ENCODE peak calls at places on chromosome 1, in five cellular contexts. A is cardiac muscle cell; P is GOT3; D is Right ventricle myocardium superior; K is activated T-helper 1 cell treated with anti-CD3 and anti-CD28 coated beads, Interleukin-2, amount 50 U/mL, for 16 hours. G is an unnamed sample.

GRCh38 chr1:94863297-94863911 is 43.2 kb downstream of the SLC44A3 start:
- DNase-seq in A (peak; percentile 90), P (no peak), D (no peak), K (no peak), G (no peak)

GRCh38 chr1:117630423-117630998 is 24.7 kb downstream of the TENT5C start:
- DNase-seq in A (no peak), P (no peak), D (peak; percentile 84), K (no peak), G (no peak)

GRCh38 chr1:2224621-2225020 is 3.5 kb upstream of the SKI start:
- DNase-seq in A (no peak), P (no peak), D (no peak), K (no peak), G (no peak)

GRCh38 chr1:17120962-17121837 is 1.9 kb upstream of the PADI2 start:
- DNase-seq in A (peak; percentile 68), P (no peak), D (no peak), K (no peak), G (no peak)

GRCh38 chr1:150566589-150567340 is 12.6 kb downstream of the MCL1 start:
- DNase-seq in A (no peak), P (no peak), D (no peak), K (no peak), G (no peak)

GRCh38 chr1:51048670-51049069 is 53.4 kb upstream of the C1orf185 start:
- DNase-seq in A (no peak), P (no peak), D (no peak), K (no peak), G (no peak)

GRCh38 chr1:77824694-77825355 is 45.4 kb downstream of the MIGA1 start:
- DNase-seq in A (no peak), P (no peak), D (no peak), K (no peak), G (no peak)

GRCh38 chr1:93659805-93660479 is 21.7 kb downstream of the BCAR3 start:
- DNase-seq in A (peak; percentile 59), P (no peak), D (peak; percentile 70), K (no peak), G (peak; percentile 65)

GRCh38 chr1:101311146-101311892 is 74.5 kb downstream of the S1PR1 start:
- DNase-seq in A (no peak), P (no peak), D (no peak), K (no peak), G (no peak)

GRCh38 chr1:156689960-156690672 is 12.9 kb upstream of the NES start:
- DNase-seq in A (peak; percentile 53), P (no peak), D (peak; percentile 31), K (no peak), G (no peak)

GRCh38 chr1:80218112-80218511 is 1211.6 kb upstream of the ADGRL4 start:
- DNase-seq in A (peak; percentile 72), P (no peak), D (no peak), K (no peak), G (peak; percentile 33)

GRCh38 chr1:58739851-58740466 is 40.1 kb upstream of the MYSM1 start:
- DNase-seq in A (peak; percentile 79), P (no peak), D (no peak), K (no peak), G (peak; percentile 44)

GRCh38 chr1:177082855-177083741 is 81.4 kb downstream of the ASTN1 start:
- DNase-seq in A (no peak), P (no peak), D (no peak), K (no peak), G (no peak)

G was measured in K562.